ENCODE peak calls at places on chromosomes 13 and 19, in nine cellular contexts. Q is skeletal muscle cell; E is T-helper 17 cell; M is stimulated activated CD8-positive, alpha-beta memory T cell treated with anti-CD3 and anti-CD28 coated beads, Interleukin-15, amount 100 ng/mL, for 4 hours; G is natural killer cell; A is WTC11; S is HTR-8/SVneo; I is stimulated activated CD4-positive, alpha-beta T cell treated with anti-CD3 and anti-CD28 coated beads, Interleukin-4, amount 100 ng/mL, for 48 hours; B is DMS79. X is an unnamed sample.

GRCh38 chr19:44092108-44092507 is 2.1 kb upstream of the ZNF224 start:
- DNase-seq in S (no peak), A (no peak), M (no peak), G (no peak), E (no peak), B (no peak), Q (no peak), I (no peak), X (no peak)

GRCh38 chr13:29688193-29688592 is 92.7 kb upstream of the SLC7A1 start:
- DNase-seq in Q (no peak), G (no peak), E (no peak), I (no peak), B (no peak), A (no peak), S (no peak), M (no peak), X (no peak)

GRCh38 chr13:47087841-47088240 is 191.0 kb upstream of the HTR2A start:
- DNase-seq in M (no peak), E (no peak), G (no peak), I (no peak), Q (peak; percentile 54), B (no peak), A (no peak), S (no peak), X (no peak)

GRCh38 chr13:60164490-60164889 is 762 bp upstream of the DIAPH3 start:
- DNase-seq in S (no peak), I (no peak), M (no peak), A (no peak), E (no peak), B (no peak), G (no peak), Q (no peak), X (no peak)

GRCh38 chr19:15557223-15557622 is 48.9 kb downstream of the CYP4F22 start:
- DNase-seq in A (no peak), I (no peak), B (no peak), Q (no peak), M (no peak), E (no peak), G (no peak), S (no peak), X (no peak)

GRCh38 chr19:524062-524674 is 7.4 kb upstream of the CDC34 start:
- DNase-seq in M (no peak), I (no peak), S (no peak), B (peak; percentile 6), E (no peak), Q (no peak), A (no peak), G (no peak), X (no peak)

GRCh38 chr19:10389863-10390262 is 9.5 kb upstream of the TYK2 start:
- DNase-seq in Q (no peak), M (no peak), I (no peak), G (no peak), S (no peak), E (no peak), A (no peak), B (no peak), X (no peak)

GRCh38 chr19:47768604-47769003 is 9.9 kb upstream of the SELENOW start:
- DNase-seq in A (no peak), E (no peak), G (no peak), I (no peak), B (no peak), Q (no peak), M (no peak), S (no peak), X (no peak)

GRCh38 chr13:60836821-60837220 is 439.8 kb downstream of the TDRD3 start:
- DNase-seq in G (no peak), I (no peak), A (no peak), Q (no peak), M (no peak), S (no peak), B (no peak), E (no peak), X (no peak)

GRCh38 chr19:8004723-8005513 is 523 bp downstream of the ELAVL1 start:
- DNase-seq in E (peak; percentile 30), M (no peak), Q (no peak), A (no peak), B (peak; percentile 0), G (peak; percentile 21), I (no peak), S (no peak), X (no peak)

GRCh38 chr13:113616991-113617749 is 32.6 kb downstream of the TFDP1 start:
- DNase-seq in S (peak; percentile 33), Q (no peak), M (no peak), A (peak; percentile 41), G (no peak), I (no peak), B (peak; percentile 98), E (no peak), X (no peak)

GRCh38 chr13:85675508-85675907 is 123.7 kb downstream of the SLITRK6 start:
- DNase-seq in A (no peak), I (no peak), G (no peak), B (no peak), E (no peak), S (no peak), Q (no peak), M (no peak), X (no peak)

GRCh38 chr19:47391510-47392223 is 27.7 kb downstream of the MEIS3 start:
- DNase-seq in Q (peak; percentile 13), S (peak; percentile 80), M (peak; percentile 54), A (peak; percentile 91), G (peak; percentile 83), E (peak; percentile 64), I (peak; percentile 90), B (peak; percentile 42), X (peak; percentile 62)

GRCh38 chr19:8639821-8640401 is 9.5 kb downstream of the NFILZ start:
- DNase-seq in E (no peak), Q (no peak), I (no peak), G (no peak), M (no peak), B (no peak), A (no peak), S (no peak), X (no peak)

GRCh38 chr13:114118763-114119123 is 13.7 kb downstream of the RASA3 start:
- DNase-seq in E (no peak), I (no peak), M (no peak), G (no peak), Q (no peak), S (no peak), A (no peak), B (no peak), X (no peak)

GRCh38 chr19:46924874-46925547 is 64.2 kb downstream of the ARHGAP35 start:
- DNase-seq in Q (no peak), A (no peak), S (no peak), I (no peak), E (no peak), B (no peak), G (no peak), M (no peak), X (peak; percentile 51)

GRCh38 chr19:4654437-4655361 is 15.4 kb downstream of the TNFAIP8L1 start:
- DNase-seq in E (no peak), M (no peak), G (no peak), A (no peak), B (no peak), I (no peak), Q (no peak), S (no peak), X (no peak)

GRCh38 chr19:17555929-17556813 is 722 bp downstream of the COLGALT1 start:
- DNase-seq in I (no peak), M (no peak), G (no peak), A (peak; percentile 72), B (peak; percentile 9), S (peak; percentile 44), Q (no peak), E (peak; percentile 17), X (peak; percentile 42)